ENCODE peak calls at places on chromosomes 7 and 10, in nine cellular contexts. One of them, this sample, is unnamed. For H3K36me3, the result is how much of the 10 kb centered on the place peaks cover.

GRCh38 chr7:8261711-8262695 is at the start of gene ICA1:
- DNase-seq in GM12878: no peak
- DNase-seq in GM23338: peak
- DNase-seq in sigmoid colon: peak
- DNase-seq in transverse colon: peak
- DNase-seq in K562: peak
- DNase-seq in HCT116: no peak
- DNase-seq in SK-N-MC: no peak
- DNase-seq in upper lobe of left lung: peak
- DNase-seq in this sample: no peak

GRCh38 chr7:51029586-51030230 is 247.0 kb upstream of the GRB10 start:
- DNase-seq in GM12878: no peak
- DNase-seq in GM23338: no peak
- DNase-seq in sigmoid colon: no peak
- DNase-seq in transverse colon: no peak
- DNase-seq in K562: no peak
- DNase-seq in HCT116: no peak
- DNase-seq in SK-N-MC: peak
- DNase-seq in upper lobe of left lung: no peak
- DNase-seq in this sample: no peak

GRCh38 chr7:150973571-150974451 is 4.3 kb downstream of the KCNH2 start:
- DNase-seq in GM12878: no peak
- DNase-seq in GM23338: peak
- DNase-seq in sigmoid colon: no peak
- DNase-seq in transverse colon: peak
- DNase-seq in K562: no peak
- DNase-seq in HCT116: no peak
- DNase-seq in SK-N-MC: no peak
- DNase-seq in upper lobe of left lung: no peak
- DNase-seq in this sample: no peak

GRCh38 chr10:125149278-125150047 is 10.9 kb downstream of the CTBP2 start:
- DNase-seq in GM12878: no peak
- DNase-seq in GM23338: peak
- DNase-seq in sigmoid colon: peak
- DNase-seq in transverse colon: peak
- DNase-seq in K562: peak
- DNase-seq in HCT116: peak
- DNase-seq in SK-N-MC: no peak
- DNase-seq in upper lobe of left lung: peak
- DNase-seq in this sample: peak

GRCh38 chr7:1672851-1673486 is 2.9 kb downstream of the ELFN1 start:
- DNase-seq in GM12878: no peak
- DNase-seq in GM23338: no peak
- DNase-seq in sigmoid colon: peak
- DNase-seq in transverse colon: no peak
- DNase-seq in K562: no peak
- DNase-seq in HCT116: no peak
- DNase-seq in SK-N-MC: no peak
- DNase-seq in upper lobe of left lung: no peak
- DNase-seq in this sample: no peak

GRCh38 chr7:92691578-92691977 is 101.4 kb upstream of the FAM133B start:
- DNase-seq in GM12878: peak
- DNase-seq in GM23338: peak
- DNase-seq in sigmoid colon: no peak
- DNase-seq in transverse colon: no peak
- DNase-seq in K562: peak
- DNase-seq in HCT116: peak
- DNase-seq in SK-N-MC: peak
- DNase-seq in upper lobe of left lung: no peak
- DNase-seq in this sample: peak

GRCh38 chr10:48598243-48598935 is 6.5 kb downstream of the ARHGAP22 start:
- DNase-seq in GM12878: no peak
- DNase-seq in GM23338: no peak
- DNase-seq in sigmoid colon: no peak
- DNase-seq in transverse colon: peak
- DNase-seq in K562: no peak
- DNase-seq in HCT116: no peak
- DNase-seq in SK-N-MC: no peak
- DNase-seq in upper lobe of left lung: no peak
- DNase-seq in this sample: no peak

GRCh38 chr10:44990302-44990655 is 10.4 kb upstream of the ZNF22 start:
- DNase-seq in GM12878: no peak
- DNase-seq in GM23338: peak
- DNase-seq in sigmoid colon: peak
- DNase-seq in transverse colon: no peak
- DNase-seq in K562: peak
- DNase-seq in HCT116: no peak
- DNase-seq in SK-N-MC: no peak
- DNase-seq in upper lobe of left lung: no peak
- DNase-seq in this sample: no peak

GRCh38 chr10:113412161-113412560 is 140.7 kb upstream of the HABP2 start:
- DNase-seq in GM12878: no peak
- DNase-seq in GM23338: no peak
- DNase-seq in sigmoid colon: no peak
- DNase-seq in transverse colon: no peak
- DNase-seq in K562: no peak
- DNase-seq in HCT116: no peak
- DNase-seq in SK-N-MC: no peak
- DNase-seq in upper lobe of left lung: no peak
- DNase-seq in this sample: no peak

GRCh38 chr7:122383934-122384333 is 79.4 kb upstream of the FEZF1 start:
- DNase-seq in GM12878: peak
- DNase-seq in GM23338: no peak
- DNase-seq in sigmoid colon: no peak
- DNase-seq in transverse colon: no peak
- DNase-seq in K562: no peak
- DNase-seq in HCT116: no peak
- DNase-seq in SK-N-MC: no peak
- DNase-seq in upper lobe of left lung: no peak
- DNase-seq in this sample: no peak

GRCh38 chr10:29709484-29710002 is 74.8 kb upstream of the SVIL start:
- DNase-seq in GM12878: no peak
- DNase-seq in GM23338: peak
- DNase-seq in sigmoid colon: no peak
- DNase-seq in transverse colon: no peak
- DNase-seq in K562: no peak
- DNase-seq in HCT116: no peak
- DNase-seq in SK-N-MC: no peak
- DNase-seq in upper lobe of left lung: no peak
- DNase-seq in this sample: no peak

GRCh38 chr7:71364559-71364958 is 232.6 kb downstream of the GALNT17 start:
- DNase-seq in GM12878: no peak
- DNase-seq in GM23338: peak
- DNase-seq in sigmoid colon: no peak
- DNase-seq in transverse colon: no peak
- DNase-seq in K562: no peak
- DNase-seq in HCT116: no peak
- DNase-seq in SK-N-MC: no peak
- DNase-seq in upper lobe of left lung: no peak
- DNase-seq in this sample: no peak

GRCh38 chr10:70666960-70667798 is 5.1 kb upstream of the ADAMTS14 start:
- DNase-seq in GM12878: no peak
- DNase-seq in GM23338: no peak
- DNase-seq in sigmoid colon: peak
- DNase-seq in transverse colon: no peak
- DNase-seq in K562: peak
- DNase-seq in HCT116: no peak
- DNase-seq in SK-N-MC: no peak
- DNase-seq in upper lobe of left lung: no peak
- DNase-seq in this sample: no peak

GRCh38 chr10:78961760-78962159 is 107.0 kb upstream of the ZMIZ1 start:
- DNase-seq in GM12878: no peak
- DNase-seq in GM23338: no peak
- DNase-seq in sigmoid colon: no peak
- DNase-seq in transverse colon: no peak
- DNase-seq in K562: no peak
- DNase-seq in HCT116: no peak
- DNase-seq in SK-N-MC: no peak
- DNase-seq in upper lobe of left lung: no peak
- DNase-seq in this sample: no peak

GRCh38 chr10:77315511-77316129 is 322.0 kb downstream of the KCNMA1 start:
- DNase-seq in GM12878: no peak
- DNase-seq in GM23338: no peak
- DNase-seq in sigmoid colon: no peak
- DNase-seq in transverse colon: no peak
- DNase-seq in K562: no peak
- DNase-seq in HCT116: no peak
- DNase-seq in SK-N-MC: no peak
- DNase-seq in upper lobe of left lung: no peak
- DNase-seq in this sample: no peak

GRCh38 chr10:61173450-61173849 is 229.5 kb upstream of the RHOBTB1 start:
- DNase-seq in GM12878: no peak
- DNase-seq in GM23338: no peak
- DNase-seq in sigmoid colon: no peak
- DNase-seq in transverse colon: no peak
- DNase-seq in K562: no peak
- DNase-seq in HCT116: no peak
- DNase-seq in SK-N-MC: no peak
- DNase-seq in upper lobe of left lung: no peak
- DNase-seq in this sample: no peak

GRCh38 chr10:77884181-77884580 is 42.4 kb downstream of the DLG5 start:
- DNase-seq in GM12878: no peak
- DNase-seq in GM23338: no peak
- DNase-seq in sigmoid colon: no peak
- DNase-seq in transverse colon: no peak
- DNase-seq in K562: no peak
- DNase-seq in HCT116: no peak
- DNase-seq in SK-N-MC: no peak
- DNase-seq in upper lobe of left lung: no peak
- DNase-seq in this sample: no peak

GRCh38 chr7:4711634-4712033 is 29.5 kb downstream of the FOXK1 start:
- DNase-seq in GM12878: no peak
- DNase-seq in GM23338: no peak
- DNase-seq in sigmoid colon: no peak
- DNase-seq in transverse colon: no peak
- DNase-seq in K562: no peak
- DNase-seq in HCT116: no peak
- DNase-seq in SK-N-MC: no peak
- DNase-seq in upper lobe of left lung: no peak
- DNase-seq in this sample: no peak

DNA sequence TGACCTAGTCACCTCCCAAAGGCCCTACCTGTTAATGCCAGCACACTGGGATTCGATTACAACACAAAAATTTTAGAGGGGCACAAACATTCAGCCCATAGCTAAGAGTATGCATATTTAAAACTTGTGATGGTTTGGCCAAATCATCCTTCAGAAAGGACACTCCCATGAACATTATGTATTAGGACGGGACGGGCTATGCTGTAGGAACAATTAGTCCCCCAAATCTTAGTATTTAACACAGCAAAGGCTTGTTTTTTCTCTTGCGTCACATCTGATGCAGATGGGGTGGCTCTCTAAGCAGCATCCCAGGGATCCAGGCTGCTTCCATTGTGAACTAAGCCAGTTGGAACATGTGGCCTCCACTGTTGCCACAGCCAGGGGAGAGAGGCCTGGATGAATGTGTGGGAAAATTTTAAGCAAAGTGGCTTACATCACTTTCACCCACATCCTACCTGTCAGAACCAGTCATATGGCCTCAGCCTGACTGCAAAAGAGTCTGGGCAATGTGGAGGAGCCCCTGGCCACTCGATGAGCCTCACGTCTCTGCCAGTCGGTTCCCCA is 26.6 kb downstream of the CHST3 start:
- DNase-seq in GM12878: no peak
- DNase-seq in GM23338: no peak
- DNase-seq in sigmoid colon: peak
- DNase-seq in transverse colon: no peak
- DNase-seq in K562: no peak
- DNase-seq in HCT116: no peak
- DNase-seq in SK-N-MC: no peak
- DNase-seq in upper lobe of left lung: no peak
- DNase-seq in this sample: no peak
- TF ChIP-seq POLR2AphosphoS5 in GM12878: no peak
- TF ChIP-seq POLR2AphosphoS5 in GM23338: no peak
- TF ChIP-seq POLR2AphosphoS5 in sigmoid colon: peak
- TF ChIP-seq POLR2AphosphoS5 in transverse colon: no peak
- TF ChIP-seq POLR2AphosphoS5 in K562: no peak
- TF ChIP-seq POLR2AphosphoS5 in HCT116: no peak
- TF ChIP-seq POLR2AphosphoS5 in SK-N-MC: no peak
- TF ChIP-seq POLR2AphosphoS5 in upper lobe of left lung: no peak
- TF ChIP-seq POLR2AphosphoS5 in this sample: no peak

DNA sequence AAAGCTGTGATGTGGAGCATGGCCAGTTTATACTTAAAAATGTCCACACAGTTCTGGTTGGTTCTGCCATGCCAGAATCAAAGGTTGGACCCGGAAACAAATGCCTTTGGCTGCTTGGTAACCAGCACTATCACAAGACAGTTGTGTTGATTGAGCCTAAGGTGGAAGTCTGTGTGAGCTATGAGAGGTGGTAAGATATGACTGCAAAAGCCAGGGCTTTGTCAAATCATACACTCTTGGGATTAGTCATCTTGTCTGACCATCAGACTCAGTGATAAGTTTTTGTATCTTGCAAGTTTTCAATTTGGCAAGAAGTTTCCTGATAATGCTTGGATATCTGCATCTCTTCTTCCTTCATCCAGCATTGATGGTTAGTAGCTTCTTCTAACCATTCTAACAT is 35.5 kb downstream of the GPR141 start:
- DNase-seq in GM12878: no peak
- DNase-seq in GM23338: no peak
- DNase-seq in sigmoid colon: no peak
- DNase-seq in transverse colon: no peak
- DNase-seq in K562: no peak
- DNase-seq in HCT116: no peak
- DNase-seq in SK-N-MC: no peak
- DNase-seq in upper lobe of left lung: no peak
- DNase-seq in this sample: no peak
- H3K36me3 ChIP-seq in GM12878: under half
- H3K36me3 ChIP-seq in GM23338: under half
- H3K36me3 ChIP-seq in sigmoid colon: under half
- H3K36me3 ChIP-seq in transverse colon: under half
- H3K36me3 ChIP-seq in K562: under half
- H3K36me3 ChIP-seq in HCT116: under half
- H3K36me3 ChIP-seq in SK-N-MC: under half
- H3K36me3 ChIP-seq in upper lobe of left lung: under half
- H3K36me3 ChIP-seq in this sample: under half

DNA sequence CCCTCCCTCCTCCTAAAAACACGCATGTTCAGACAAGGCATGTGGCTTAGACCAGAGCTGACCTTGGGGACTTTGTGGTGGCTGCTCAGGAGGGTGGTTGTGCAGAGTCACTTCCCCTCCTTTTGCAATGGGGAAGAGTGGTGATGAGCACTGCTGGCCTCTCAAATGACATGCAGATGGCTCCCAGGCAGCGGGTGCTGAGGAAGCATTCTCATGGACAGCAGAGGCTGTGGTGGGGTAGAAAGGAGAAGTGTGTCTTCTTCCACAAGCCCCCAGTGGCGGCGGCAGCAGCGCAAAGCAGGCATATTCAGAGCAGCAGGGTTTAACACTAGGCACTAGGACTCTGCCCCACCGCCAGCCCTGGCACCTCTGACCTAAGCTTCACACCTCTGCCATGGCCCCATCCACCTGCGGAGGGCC is 105.9 kb upstream of the ANLN start:
- DNase-seq in GM12878: no peak
- DNase-seq in GM23338: no peak
- DNase-seq in sigmoid colon: peak
- DNase-seq in transverse colon: peak
- DNase-seq in K562: peak
- DNase-seq in HCT116: no peak
- DNase-seq in SK-N-MC: no peak
- DNase-seq in upper lobe of left lung: peak
- DNase-seq in this sample: no peak
- TF ChIP-seq POLR2AphosphoS5 in GM12878: no peak
- TF ChIP-seq POLR2AphosphoS5 in GM23338: no peak
- TF ChIP-seq POLR2AphosphoS5 in sigmoid colon: no peak
- TF ChIP-seq POLR2AphosphoS5 in transverse colon: no peak
- TF ChIP-seq POLR2AphosphoS5 in K562: no peak
- TF ChIP-seq POLR2AphosphoS5 in HCT116: no peak
- TF ChIP-seq POLR2AphosphoS5 in SK-N-MC: no peak
- TF ChIP-seq POLR2AphosphoS5 in upper lobe of left lung: peak
- TF ChIP-seq POLR2AphosphoS5 in this sample: no peak

GRCh38 chr7:77910124-77910523 is 111.6 kb downstream of the PHTF2 start:
- DNase-seq in GM12878: no peak
- DNase-seq in GM23338: peak
- DNase-seq in sigmoid colon: no peak
- DNase-seq in transverse colon: no peak
- DNase-seq in K562: no peak
- DNase-seq in HCT116: no peak
- DNase-seq in SK-N-MC: no peak
- DNase-seq in upper lobe of left lung: no peak
- DNase-seq in this sample: no peak
- H3K36me3 ChIP-seq in GM12878: under half
- H3K36me3 ChIP-seq in GM23338: under half
- H3K36me3 ChIP-seq in sigmoid colon: under half
- H3K36me3 ChIP-seq in transverse colon: under half
- H3K36me3 ChIP-seq in K562: under half
- H3K36me3 ChIP-seq in HCT116: under half
- H3K36me3 ChIP-seq in SK-N-MC: under half
- H3K36me3 ChIP-seq in upper lobe of left lung: under half
- H3K36me3 ChIP-seq in this sample: under half

This sample was measured in Panc1.